ENCODE peak calls at places on chromosomes 16 and 17, in ten cellular contexts. M, I, F, E, W, V, O, P, U and N are unnamed samples.

GRCh38 chr17:3768341-3768740 is 32.6 kb downstream of the ITGAE start:
- DNase-seq in U (no peak), M (peak; percentile 23), V (no peak), E (no peak), O (no peak), I (no peak), F (no peak), W (no peak), P (no peak), N (no peak)

GRCh38 chr17:73211745-73212144 is 18.9 kb downstream of the COG1 start:
- DNase-seq in P (no peak), I (no peak), U (peak; percentile 41), F (no peak), M (no peak), W (no peak), O (no peak), E (no peak), V (no peak), N (no peak)

GRCh38 chr17:50052822-50053653 is 2.9 kb upstream of the ITGA3 start:
- DNase-seq in O (no peak), E (peak; percentile 50), V (peak; percentile 44), F (no peak), P (no peak), I (peak; percentile 66), M (no peak), W (no peak), U (no peak), N (no peak)

GRCh38 chr17:57354669-57355068 is 98.3 kb downstream of the MSI2 start:
- DNase-seq in F (no peak), V (no peak), P (no peak), U (no peak), M (no peak), W (no peak), E (no peak), I (no peak), O (no peak), N (no peak)

GRCh38 chr17:27608330-27609230 is 22.4 kb upstream of the LGALS9 start:
- DNase-seq in M (peak; percentile 24), F (no peak), I (no peak), U (no peak), W (no peak), P (peak; percentile 16), E (no peak), V (no peak), O (no peak), N (no peak)

GRCh38 chr16:54928016-54928356 is 2.7 kb upstream of the IRX5 start:
- DNase-seq in W (no peak), I (peak; percentile 38), V (no peak), F (no peak), O (peak; percentile 63), P (peak; percentile 75), U (no peak), E (no peak), M (no peak), N (no peak)

GRCh38 chr17:27996157-27997043 is 46.1 kb upstream of the NLK start:
- DNase-seq in I (no peak), V (no peak), M (no peak), P (no peak), W (no peak), O (no peak), U (no peak), F (no peak), E (no peak), N (no peak)

GRCh38 chr16:12639044-12639443 is 164.6 kb downstream of the CPPED1 start:
- DNase-seq in M (no peak), F (peak; percentile 95), V (no peak), O (no peak), W (no peak), P (peak; percentile 76), U (no peak), E (no peak), I (peak; percentile 71), N (no peak)

GRCh38 chr16:23981429-23982399 is 145.9 kb downstream of the PRKCB start:
- DNase-seq in I (no peak), F (no peak), V (no peak), P (no peak), W (no peak), U (no peak), O (no peak), M (no peak), E (no peak), N (no peak)

GRCh38 chr17:47975189-47975814 is 4.4 kb downstream of the CDK5RAP3 start:
- DNase-seq in U (no peak), I (no peak), M (no peak), F (no peak), W (no peak), P (no peak), E (no peak), O (peak; percentile 86), V (no peak), N (no peak)

GRCh38 chr17:50355336-50355700 is 9.4 kb downstream of the XYLT2 start:
- DNase-seq in P (no peak), V (no peak), W (no peak), M (no peak), F (no peak), O (peak; percentile 46), E (no peak), I (no peak), U (no peak), N (no peak)

GRCh38 chr16:28279006-28279405 is 13.3 kb upstream of the SBK1 start:
- DNase-seq in V (no peak), M (no peak), F (no peak), E (no peak), O (no peak), P (no peak), W (no peak), U (no peak), I (no peak), N (no peak)

GRCh38 chr16:54870151-54870550 is 60.5 kb upstream of the IRX5 start:
- DNase-seq in O (no peak), P (no peak), W (no peak), F (no peak), E (no peak), M (no peak), I (no peak), U (no peak), V (no peak), N (no peak)

GRCh38 chr16:64077242-64077641 is 1044.6 kb downstream of the CDH11 start:
- DNase-seq in U (no peak), O (no peak), I (no peak), V (no peak), E (no peak), P (no peak), F (no peak), M (no peak), W (no peak), N (no peak)

GRCh38 chr17:55340171-55340570 is 75.4 kb downstream of the HLF start:
- DNase-seq in P (no peak), O (no peak), U (no peak), W (peak; percentile 25), I (no peak), F (no peak), M (no peak), V (no peak), E (no peak), N (no peak)
- H3K27ac ChIP-seq in P (no peak overlapping the region), O (no peak overlapping the region), U (no peak overlapping the region), W (no peak overlapping the region), I (no peak overlapping the region), F (no peak overlapping the region), M (no peak overlapping the region), V (no peak overlapping the region), E (no peak overlapping the region), N (no peak overlapping the region)

GRCh38 chr17:81608605-81609004 is 28.3 kb downstream of the NPLOC4 start:
- DNase-seq in W (no peak), U (no peak), F (no peak), I (no peak), O (no peak), E (no peak), P (no peak), V (no peak), M (no peak), N (no peak)

GRCh38 chr17:81603846-81604610 is 32.9 kb downstream of the NPLOC4 start:
- DNase-seq in E (no peak), I (no peak), M (no peak), P (no peak), O (no peak), U (no peak), W (no peak), V (no peak), F (no peak), N (no peak)

GRCh38 chr17:81608082-81608481 is 28.8 kb downstream of the NPLOC4 start:
- DNase-seq in U (no peak), W (no peak), V (no peak), O (no peak), M (no peak), P (peak; percentile 40), F (peak; percentile 35), I (no peak), E (no peak), N (no peak)

GRCh38 chr17:81609541-81610353 is 27.2 kb downstream of the NPLOC4 start:
- DNase-seq in M (no peak), P (no peak), U (no peak), E (no peak), F (no peak), O (peak; percentile 65), V (no peak), W (no peak), I (no peak), N (no peak)

DNA sequence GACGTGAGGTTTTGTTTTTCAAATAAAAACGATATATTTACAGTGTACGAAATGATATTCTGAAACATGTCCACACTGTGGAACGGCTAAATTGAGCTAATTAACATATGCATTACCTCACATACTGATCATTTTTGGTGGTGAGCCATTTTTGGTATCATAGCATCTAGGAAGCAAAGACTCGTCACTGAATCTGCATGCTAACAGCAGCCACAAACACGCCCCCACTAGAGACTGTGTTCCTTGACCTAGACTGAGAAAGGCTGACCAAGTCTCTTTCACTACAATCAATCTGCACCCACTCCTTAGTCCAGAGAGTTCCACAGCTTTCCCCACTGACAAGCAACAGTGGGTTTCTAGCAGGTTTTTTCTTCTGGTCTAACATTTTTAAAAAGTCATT is 29.5 kb downstream of the NPLOC4 start:
- DNase-seq in P (peak; percentile 86), M (no peak), O (no peak), U (no peak), W (no peak), E (no peak), V (no peak), F (peak; percentile 14), I (no peak), N (no peak)
- H3K36me3 ChIP-seq in P (peaks cover 38% of the 10 kb centered on the region), M (no peaks in the 10 kb centered on the region), O (peaks cover 87% of the 10 kb centered on the region), U (peaks cover 87% of the 10 kb centered on the region), W (peaks cover 5% of the 10 kb centered on the region), E (peaks cover 84% of the 10 kb centered on the region), V (peaks cover 28% of the 10 kb centered on the region), F (peaks cover 70% of the 10 kb centered on the region), I (no peaks in the 10 kb centered on the region), N (peaks cover 24% of the 10 kb centered on the region)

GRCh38 chr17:80070375-80071115 is 30.8 kb upstream of the GAA start:
- DNase-seq in V (no peak), P (peak; percentile 39), F (no peak), O (no peak), E (no peak), I (no peak), U (no peak), W (no peak), M (no peak), N (no peak)
- H3K27ac ChIP-seq in V (peak overlapping the region; percentile 92), P (no peak overlapping the region), F (no peak overlapping the region), O (no peak overlapping the region), E (peak overlapping the region; percentile 89), I (no peak overlapping the region), U (peak overlapping the region; percentile 77), W (peak overlapping the region; percentile 83), M (peak overlapping the region; percentile 55), N (peak overlapping the region; percentile 87)

DNA sequence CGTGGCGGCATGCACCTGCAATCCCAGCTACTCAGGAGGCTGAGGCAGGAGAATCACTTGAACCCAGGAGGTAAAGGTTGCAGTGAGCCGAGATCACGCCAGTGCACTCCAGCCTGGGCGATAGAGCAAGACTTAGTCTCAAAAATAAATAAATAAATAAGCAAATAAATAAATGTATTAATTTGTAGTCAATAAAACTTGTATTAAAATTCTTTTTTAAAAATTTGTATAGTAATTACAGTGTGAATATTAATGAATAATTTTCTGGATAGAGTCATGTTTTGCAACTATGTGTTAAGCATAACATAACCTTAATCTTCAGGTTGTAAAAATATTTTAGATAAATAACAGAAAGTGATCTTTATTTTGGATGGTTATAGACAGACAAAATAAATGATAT is 27.2 kb upstream of the DUSP14 start:
- DNase-seq in P (no peak), F (no peak), V (no peak), E (no peak), U (no peak), W (no peak), I (no peak), O (no peak), M (no peak), N (no peak)
- H3K36me3 ChIP-seq in P (peaks cover 31% of the 10 kb centered on the region), F (peaks cover 11% of the 10 kb centered on the region), V (peaks cover 9% of the 10 kb centered on the region), E (peaks cover 73% of the 10 kb centered on the region), U (no peaks in the 10 kb centered on the region), W (no peaks in the 10 kb centered on the region), I (peaks cover 5% of the 10 kb centered on the region), O (peaks cover 56% of the 10 kb centered on the region), M (no peaks in the 10 kb centered on the region), N (peaks cover 3% of the 10 kb centered on the region)